ENCODE peak calls at places on chromosomes 2 and 18, in four cellular contexts. T is brain microvascular endothelial cell, C is DMS 273 treated with DMSO at 0.1 percent for 48 hours, O is sigmoid colon. Y is an unnamed sample.

GRCh38 chr2:214843823-214844222 is 34.3 kb upstream of the BARD1 start:
- DNase-seq in T (no peak), O (no peak), C (no peak), Y (no peak)

GRCh38 chr2:30272761-30273573 is 41.6 kb downstream of the LBH start:
- DNase-seq in O (no peak), C (no peak), T (peak), Y (no peak)

GRCh38 chr2:179201884-179202283 is 62.7 kb downstream of the SESTD1 start:
- DNase-seq in O (no peak), T (no peak), C (no peak), Y (no peak)

GRCh38 chr18:9557250-9557943 is 57.0 kb downstream of the PPP4R1 start:
- DNase-seq in C (no peak), T (no peak), O (no peak), Y (no peak)

GRCh38 chr18:27447530-27447929 is 262.4 kb upstream of the CHST9 start:
- DNase-seq in C (no peak), O (no peak), T (no peak), Y (no peak)

GRCh38 chr2:19979932-19980331 is 10.0 kb downstream of the WDR35 start:
- DNase-seq in C (no peak), O (no peak), T (no peak), Y (no peak)

GRCh38 chr2:45331034-45331786 is 279.9 kb downstream of the SRBD1 start:
- DNase-seq in T (no peak), O (no peak), C (no peak), Y (no peak)

GRCh38 chr2:60885683-60886082 is 4.3 kb downstream of the REL start:
- DNase-seq in O (no peak), C (no peak), T (no peak), Y (no peak)

GRCh38 chr2:215812966-215813365 is 200.4 kb downstream of the MREG start:
- DNase-seq in O (no peak), C (no peak), T (no peak), Y (no peak)

GRCh38 chr2:69366-70344 is 23.4 kb upstream of the FAM110C start:
- DNase-seq in O (no peak), C (no peak), T (no peak), Y (no peak)

GRCh38 chr2:30276455-30276911 is 45.1 kb downstream of the LBH start:
- DNase-seq in C (no peak), O (no peak), T (no peak), Y (no peak)

GRCh38 chr18:50466634-50467033 is 91.8 kb downstream of the SKA1 start:
- DNase-seq in T (peak), O (no peak), C (no peak), Y (no peak)

GRCh38 chr2:104790100-104790811 is 63.7 kb upstream of the POU3F3 start:
- DNase-seq in O (no peak), C (no peak), T (peak), Y (no peak)

GRCh38 chr2:214103199-214104001 is 307.5 kb upstream of the VWC2L start:
- DNase-seq in C (peak), T (no peak), O (no peak), Y (peak)

Y was measured in NCI-H2171.